ENCODE peak calls at places on chromosomes 12 and 14, in six cellular contexts. One of them, this sample, is unnamed.
A peak's percentile ranks its signal among the peaks of the same experiment; 100 is the strongest.

GRCh38 chr12:4215862-4216541 is 57.6 kb upstream of the CCND2 start:
- DNase-seq in CD4-positive, CD25-positive, alpha-beta regulatory T cell: peak; percentile 37
- DNase-seq in colonic mucosa: no peak
- DNase-seq in fibroblast of the aortic adventitia: no peak
- DNase-seq in SK-N-SH: no peak
- DNase-seq in transverse colon: no peak
- DNase-seq in this sample: no peak

GRCh38 chr12:3930216-3930615 is 57.0 kb upstream of the PARP11 start:
- DNase-seq in CD4-positive, CD25-positive, alpha-beta regulatory T cell: no peak
- DNase-seq in fibroblast of the aortic adventitia: no peak
- DNase-seq in transverse colon: no peak
- DNase-seq in SK-N-SH: no peak
- DNase-seq in colonic mucosa: no peak
- DNase-seq in this sample: no peak

GRCh38 chr12:6341439-6342139 is at the start of gene TNFRSF1A:
- DNase-seq in colonic mucosa: peak; percentile 84
- DNase-seq in SK-N-SH: peak; percentile 83
- DNase-seq in fibroblast of the aortic adventitia: peak; percentile 86
- DNase-seq in transverse colon: peak; percentile 82
- DNase-seq in CD4-positive, CD25-positive, alpha-beta regulatory T cell: peak; percentile 67
- DNase-seq in this sample: peak; percentile 84

GRCh38 chr12:72072613-72073212 is 134.1 kb downstream of the TPH2 start:
- DNase-seq in fibroblast of the aortic adventitia: no peak
- DNase-seq in transverse colon: no peak
- DNase-seq in colonic mucosa: no peak
- DNase-seq in SK-N-SH: peak; percentile 20
- DNase-seq in CD4-positive, CD25-positive, alpha-beta regulatory T cell: no peak
- DNase-seq in this sample: no peak

GRCh38 chr12:10025236-10025635 is 5.2 kb upstream of the CLEC9A start:
- DNase-seq in colonic mucosa: no peak
- DNase-seq in fibroblast of the aortic adventitia: no peak
- DNase-seq in CD4-positive, CD25-positive, alpha-beta regulatory T cell: no peak
- DNase-seq in transverse colon: no peak
- DNase-seq in SK-N-SH: no peak
- DNase-seq in this sample: no peak

GRCh38 chr12:4089147-4089606 is 184.4 kb upstream of the CCND2 start:
- DNase-seq in fibroblast of the aortic adventitia: no peak
- DNase-seq in SK-N-SH: no peak
- DNase-seq in CD4-positive, CD25-positive, alpha-beta regulatory T cell: no peak
- DNase-seq in colonic mucosa: no peak
- DNase-seq in transverse colon: no peak
- DNase-seq in this sample: no peak

GRCh38 chr14:60657609-60657983 is 8.3 kb upstream of the SIX1 start:
- DNase-seq in colonic mucosa: no peak
- DNase-seq in transverse colon: no peak
- DNase-seq in fibroblast of the aortic adventitia: no peak
- DNase-seq in CD4-positive, CD25-positive, alpha-beta regulatory T cell: no peak
- DNase-seq in SK-N-SH: no peak
- DNase-seq in this sample: no peak

GRCh38 chr12:226401-226800 is 12.4 kb upstream of the SLC6A12 start:
- DNase-seq in CD4-positive, CD25-positive, alpha-beta regulatory T cell: no peak
- DNase-seq in SK-N-SH: no peak
- DNase-seq in fibroblast of the aortic adventitia: no peak
- DNase-seq in transverse colon: no peak
- DNase-seq in colonic mucosa: no peak
- DNase-seq in this sample: no peak

GRCh38 chr12:24483732-24484131 is 465.2 kb downstream of the BCAT1 start:
- DNase-seq in transverse colon: no peak
- DNase-seq in CD4-positive, CD25-positive, alpha-beta regulatory T cell: no peak
- DNase-seq in SK-N-SH: no peak
- DNase-seq in colonic mucosa: no peak
- DNase-seq in fibroblast of the aortic adventitia: no peak
- DNase-seq in this sample: no peak

GRCh38 chr14:76880432-76880831 is 54.2 kb downstream of the LRRC74A start:
- DNase-seq in colonic mucosa: no peak
- DNase-seq in SK-N-SH: no peak
- DNase-seq in transverse colon: no peak
- DNase-seq in CD4-positive, CD25-positive, alpha-beta regulatory T cell: no peak
- DNase-seq in fibroblast of the aortic adventitia: no peak
- DNase-seq in this sample: no peak

GRCh38 chr14:43411841-43412240 is 1095.2 kb downstream of the FSCB start:
- DNase-seq in fibroblast of the aortic adventitia: no peak
- DNase-seq in CD4-positive, CD25-positive, alpha-beta regulatory T cell: no peak
- DNase-seq in colonic mucosa: no peak
- DNase-seq in transverse colon: no peak
- DNase-seq in SK-N-SH: no peak
- DNase-seq in this sample: no peak

GRCh38 chr12:4454315-4454860 is 8.8 kb upstream of the FGF6 start:
- DNase-seq in colonic mucosa: no peak
- DNase-seq in transverse colon: no peak
- DNase-seq in CD4-positive, CD25-positive, alpha-beta regulatory T cell: no peak
- DNase-seq in fibroblast of the aortic adventitia: no peak
- DNase-seq in SK-N-SH: no peak
- DNase-seq in this sample: no peak

GRCh38 chr12:106130474-106131113 is 8.2 kb downstream of the NUAK1 start:
- DNase-seq in SK-N-SH: no peak
- DNase-seq in fibroblast of the aortic adventitia: no peak
- DNase-seq in transverse colon: no peak
- DNase-seq in CD4-positive, CD25-positive, alpha-beta regulatory T cell: no peak
- DNase-seq in colonic mucosa: no peak
- DNase-seq in this sample: no peak

GRCh38 chr12:132596016-132596415 is 14.4 kb downstream of the LRCOL1 start:
- DNase-seq in transverse colon: no peak
- DNase-seq in colonic mucosa: no peak
- DNase-seq in CD4-positive, CD25-positive, alpha-beta regulatory T cell: no peak
- DNase-seq in fibroblast of the aortic adventitia: peak; percentile 39
- DNase-seq in SK-N-SH: no peak
- DNase-seq in this sample: no peak

GRCh38 chr12:124777399-124778372 is 86.0 kb downstream of the SCARB1 start:
- DNase-seq in transverse colon: no peak
- DNase-seq in SK-N-SH: no peak
- DNase-seq in colonic mucosa: no peak
- DNase-seq in CD4-positive, CD25-positive, alpha-beta regulatory T cell: no peak
- DNase-seq in fibroblast of the aortic adventitia: no peak
- DNase-seq in this sample: no peak

GRCh38 chr12:118061011-118061875 is at the start of gene WSB2:
- DNase-seq in fibroblast of the aortic adventitia: peak; percentile 56
- DNase-seq in CD4-positive, CD25-positive, alpha-beta regulatory T cell: peak; percentile 60
- DNase-seq in transverse colon: peak; percentile 75
- DNase-seq in colonic mucosa: peak; percentile 85
- DNase-seq in SK-N-SH: peak; percentile 88
- DNase-seq in this sample: no peak

GRCh38 chr14:68691031-68691864 is 101.6 kb downstream of the ZFP36L1 start:
- DNase-seq in colonic mucosa: no peak
- DNase-seq in fibroblast of the aortic adventitia: no peak
- DNase-seq in SK-N-SH: peak; percentile 82
- DNase-seq in transverse colon: no peak
- DNase-seq in CD4-positive, CD25-positive, alpha-beta regulatory T cell: no peak
- DNase-seq in this sample: no peak

GRCh38 chr12:41293011-41293410 is 104.9 kb downstream of the PDZRN4 start:
- DNase-seq in colonic mucosa: no peak
- DNase-seq in SK-N-SH: no peak
- DNase-seq in fibroblast of the aortic adventitia: no peak
- DNase-seq in CD4-positive, CD25-positive, alpha-beta regulatory T cell: no peak
- DNase-seq in transverse colon: no peak
- DNase-seq in this sample: no peak

GRCh38 chr14:71967709-71968108 is 35.5 kb downstream of the RGS6 start:
- DNase-seq in transverse colon: no peak
- DNase-seq in CD4-positive, CD25-positive, alpha-beta regulatory T cell: no peak
- DNase-seq in colonic mucosa: no peak
- DNase-seq in SK-N-SH: no peak
- DNase-seq in fibroblast of the aortic adventitia: no peak
- DNase-seq in this sample: no peak
- H3K4me3 ChIP-seq in transverse colon: no peak overlapping the region
- H3K4me3 ChIP-seq in CD4-positive, CD25-positive, alpha-beta regulatory T cell: no peak overlapping the region
- H3K4me3 ChIP-seq in colonic mucosa: no peak overlapping the region
- H3K4me3 ChIP-seq in SK-N-SH: no peak overlapping the region
- H3K4me3 ChIP-seq in fibroblast of the aortic adventitia: no peak overlapping the region
- H3K4me3 ChIP-seq in this sample: no peak overlapping the region

GRCh38 chr12:68809190-68810026 is 1.4 kb downstream of the MDM2 start:
- DNase-seq in fibroblast of the aortic adventitia: peak; percentile 55
- DNase-seq in transverse colon: no peak
- DNase-seq in SK-N-SH: no peak
- DNase-seq in CD4-positive, CD25-positive, alpha-beta regulatory T cell: no peak
- DNase-seq in colonic mucosa: no peak
- DNase-seq in this sample: no peak

GRCh38 chr12:68814490-68815231 is 6.7 kb downstream of the MDM2 start:
- DNase-seq in CD4-positive, CD25-positive, alpha-beta regulatory T cell: no peak
- DNase-seq in fibroblast of the aortic adventitia: no peak
- DNase-seq in colonic mucosa: no peak
- DNase-seq in SK-N-SH: no peak
- DNase-seq in transverse colon: no peak
- DNase-seq in this sample: no peak

GRCh38 chr12:68815232-68815927 is 7.4 kb downstream of the MDM2 start:
- DNase-seq in transverse colon: no peak
- DNase-seq in SK-N-SH: no peak
- DNase-seq in CD4-positive, CD25-positive, alpha-beta regulatory T cell: no peak
- DNase-seq in colonic mucosa: no peak
- DNase-seq in fibroblast of the aortic adventitia: no peak
- DNase-seq in this sample: no peak

GRCh38 chr12:68813242-68813593 is 5.2 kb downstream of the MDM2 start:
- DNase-seq in CD4-positive, CD25-positive, alpha-beta regulatory T cell: no peak
- DNase-seq in colonic mucosa: no peak
- DNase-seq in SK-N-SH: no peak
- DNase-seq in transverse colon: no peak
- DNase-seq in fibroblast of the aortic adventitia: no peak
- DNase-seq in this sample: no peak

GRCh38 chr12:68812553-68813241 is 4.7 kb downstream of the MDM2 start:
- DNase-seq in fibroblast of the aortic adventitia: no peak
- DNase-seq in transverse colon: no peak
- DNase-seq in colonic mucosa: no peak
- DNase-seq in SK-N-SH: no peak
- DNase-seq in CD4-positive, CD25-positive, alpha-beta regulatory T cell: no peak
- DNase-seq in this sample: no peak
- H3K4me3 ChIP-seq in fibroblast of the aortic adventitia: peak overlapping the region; percentile 58
- H3K4me3 ChIP-seq in transverse colon: no peak overlapping the region
- H3K4me3 ChIP-seq in colonic mucosa: no peak overlapping the region
- H3K4me3 ChIP-seq in SK-N-SH: peak overlapping the region; percentile 29
- H3K4me3 ChIP-seq in CD4-positive, CD25-positive, alpha-beta regulatory T cell: no peak overlapping the region
- H3K4me3 ChIP-seq in this sample: no peak overlapping the region

DNA sequence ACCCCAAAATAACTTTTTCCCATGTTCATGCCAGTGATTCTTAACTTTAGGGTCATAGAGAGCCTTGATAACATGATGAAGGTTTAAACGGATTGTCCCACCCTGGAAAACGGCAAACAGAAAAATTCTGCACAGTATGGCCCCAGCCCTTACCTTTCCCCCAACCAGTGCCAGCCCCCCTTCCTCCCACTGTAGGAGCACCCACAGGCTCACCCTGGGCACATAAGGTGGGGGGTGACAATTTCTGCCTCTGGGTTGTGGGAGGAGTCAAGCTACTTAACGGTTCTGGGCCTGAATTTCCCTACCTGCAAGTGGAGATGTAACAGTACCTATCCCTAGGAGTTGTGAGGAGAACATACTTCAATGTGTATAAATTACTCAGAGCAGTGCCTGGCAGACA is 18.1 kb downstream of the XRCC3 start:
- DNase-seq in SK-N-SH: no peak
- DNase-seq in transverse colon: no peak
- DNase-seq in fibroblast of the aortic adventitia: no peak
- DNase-seq in colonic mucosa: no peak
- DNase-seq in CD4-positive, CD25-positive, alpha-beta regulatory T cell: no peak
- DNase-seq in this sample: no peak
- H3K4me3 ChIP-seq in SK-N-SH: no peak overlapping the region
- H3K4me3 ChIP-seq in transverse colon: no peak overlapping the region
- H3K4me3 ChIP-seq in fibroblast of the aortic adventitia: no peak overlapping the region
- H3K4me3 ChIP-seq in colonic mucosa: no peak overlapping the region
- H3K4me3 ChIP-seq in CD4-positive, CD25-positive, alpha-beta regulatory T cell: no peak overlapping the region
- H3K4me3 ChIP-seq in this sample: no peak overlapping the region

GRCh38 chr14:23055621-23056256 is 1.6 kb downstream of the CDH24 start:
- DNase-seq in CD4-positive, CD25-positive, alpha-beta regulatory T cell: no peak
- DNase-seq in colonic mucosa: no peak
- DNase-seq in transverse colon: no peak
- DNase-seq in fibroblast of the aortic adventitia: no peak
- DNase-seq in SK-N-SH: peak; percentile 96
- DNase-seq in this sample: no peak

GRCh38 chr14:23055147-23055550 is 2.2 kb downstream of the CDH24 start:
- DNase-seq in transverse colon: no peak
- DNase-seq in SK-N-SH: no peak
- DNase-seq in CD4-positive, CD25-positive, alpha-beta regulatory T cell: no peak
- DNase-seq in colonic mucosa: no peak
- DNase-seq in fibroblast of the aortic adventitia: no peak
- DNase-seq in this sample: no peak

GRCh38 chr14:23056956-23057756 is at the start of gene CDH24:
- DNase-seq in transverse colon: peak; percentile 84
- DNase-seq in colonic mucosa: peak; percentile 83
- DNase-seq in fibroblast of the aortic adventitia: peak; percentile 42
- DNase-seq in CD4-positive, CD25-positive, alpha-beta regulatory T cell: peak; percentile 75
- DNase-seq in SK-N-SH: peak; percentile 90
- DNase-seq in this sample: peak; percentile 49

GRCh38 chr14:23057757-23058653 is 685 bp upstream of the CDH24 start:
- DNase-seq in fibroblast of the aortic adventitia: peak; percentile 80
- DNase-seq in colonic mucosa: peak; percentile 95
- DNase-seq in transverse colon: peak; percentile 92
- DNase-seq in CD4-positive, CD25-positive, alpha-beta regulatory T cell: peak; percentile 86
- DNase-seq in SK-N-SH: peak; percentile 92
- DNase-seq in this sample: peak; percentile 76

DNA sequence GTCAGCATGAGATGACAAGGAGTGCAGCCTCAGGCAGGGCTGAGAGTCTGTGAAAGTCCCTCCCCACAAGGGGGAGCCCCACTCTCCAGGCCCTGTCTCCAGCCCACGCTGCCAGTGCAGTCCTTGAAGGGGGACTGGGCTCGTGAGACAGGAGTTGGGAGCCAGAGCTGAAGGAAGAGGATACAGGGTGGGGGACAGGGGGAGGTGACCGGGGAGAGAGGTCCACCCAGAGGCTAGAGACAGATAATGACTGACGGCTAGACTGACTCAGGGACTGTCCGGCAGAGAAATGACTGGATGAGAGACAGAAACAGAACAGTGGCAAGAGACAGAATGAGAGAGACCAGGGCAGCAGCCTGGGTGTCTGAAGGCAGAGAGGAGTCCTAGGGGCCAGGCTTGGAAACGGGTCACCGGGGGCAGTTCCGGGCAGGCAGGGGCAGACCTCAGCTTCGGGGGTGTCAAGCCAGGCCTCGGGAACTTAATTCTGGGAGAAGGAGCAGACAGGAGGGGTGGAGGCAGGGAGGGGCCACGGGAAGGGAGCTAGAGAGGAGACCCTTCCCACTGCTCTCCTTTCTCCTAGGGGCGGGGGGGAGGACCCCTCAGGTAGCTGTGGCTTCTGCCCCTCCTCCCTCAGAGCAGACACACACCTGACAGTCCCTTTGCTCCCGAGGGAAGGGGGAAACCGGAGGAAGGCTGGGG is 914 bp downstream of the CDH24 start:
- DNase-seq in CD4-positive, CD25-positive, alpha-beta regulatory T cell: peak; percentile 75
- DNase-seq in transverse colon: peak; percentile 80
- DNase-seq in fibroblast of the aortic adventitia: peak; percentile 51
- DNase-seq in SK-N-SH: peak; percentile 87
- DNase-seq in colonic mucosa: peak; percentile 78
- DNase-seq in this sample: peak; percentile 46
- H3K4me3 ChIP-seq in CD4-positive, CD25-positive, alpha-beta regulatory T cell: peak overlapping the region; percentile 51
- H3K4me3 ChIP-seq in transverse colon: peak overlapping the region; percentile 76
- H3K4me3 ChIP-seq in fibroblast of the aortic adventitia: peak overlapping the region; percentile 60
- H3K4me3 ChIP-seq in SK-N-SH: peak overlapping the region; percentile 62
- H3K4me3 ChIP-seq in colonic mucosa: peak overlapping the region; percentile 57
- H3K4me3 ChIP-seq in this sample: peak overlapping the region; percentile 58